ENCODE peak calls at places on chromosome 15, in seven cellular contexts. Y is DMS153; A is stimulated activated CD4-positive, alpha-beta T cell treated with anti-CD3 and anti-CD28 coated beads, Interleukin-4, amount 100 ng/mL, for 48 hours; U is hippocampal formation; N is naive B cell; D is NCI-H748 treated with DMSO at 0.1 percent for 48 hours; Q is NCI-H1105 treated with DMSO at 0.1 percent for 48 hours. E is an unnamed sample.

GRCh38 chr15:40310001-40310959 is 2.5 kb upstream of the PLCB2 start:
- DNase-seq in Y (peak; percentile 14), A (peak; percentile 54), U (no peak), N (peak; percentile 48), D (no peak), Q (peak; percentile 0), E (no peak)

GRCh38 chr15:47715856-47716445 is 1.4 kb upstream of the SEMA6D start:
- DNase-seq in Y (no peak), A (no peak), U (peak; percentile 62), N (no peak), D (no peak), Q (no peak), E (no peak)

GRCh38 chr15:67433495-67434099 is 87.3 kb upstream of the C15orf61 start:
- DNase-seq in Y (no peak), A (peak; percentile 5), U (peak; percentile 2), N (no peak), D (peak; percentile 4), Q (peak; percentile 36), E (no peak)

GRCh38 chr15:61415617-61416120 is 186.6 kb upstream of the RORA start:
- DNase-seq in Y (no peak), A (peak; percentile 0), U (no peak), N (no peak), D (no peak), Q (no peak), E (no peak)

GRCh38 chr15:77966540-77967290 is 110.8 kb downstream of the TBC1D2B start:
- DNase-seq in Y (peak; percentile 0), A (peak; percentile 29), U (peak; percentile 37), N (peak; percentile 52), D (no peak), Q (peak; percentile 26), E (peak; percentile 4)

GRCh38 chr15:97525809-97526208 is 434.7 kb upstream of the ARRDC4 start:
- DNase-seq in Y (no peak), A (no peak), U (no peak), N (no peak), D (no peak), Q (no peak), E (no peak)

GRCh38 chr15:72474466-72474911 is 359 bp downstream of the ARIH1 start:
- DNase-seq in Y (no peak), A (no peak), U (no peak), N (no peak), D (no peak), Q (peak; percentile 42), E (no peak)

GRCh38 chr15:63715818-63716217 is 117.9 kb downstream of the HERC1 start:
- DNase-seq in Y (no peak), A (no peak), U (no peak), N (no peak), D (no peak), Q (no peak), E (no peak)

GRCh38 chr15:90610220-90610619 is 80.5 kb downstream of the CRTC3 start:
- DNase-seq in Y (no peak), A (no peak), U (no peak), N (no peak), D (no peak), Q (no peak), E (no peak)

GRCh38 chr15:90828111-90828510 is 40.3 kb upstream of the FURIN start:
- DNase-seq in Y (no peak), A (no peak), U (no peak), N (no peak), D (no peak), Q (no peak), E (no peak)

GRCh38 chr15:25892126-25892525 is 29.0 kb upstream of the ATP10A start:
- DNase-seq in Y (no peak), A (no peak), U (no peak), N (no peak), D (no peak), Q (no peak), E (no peak)

GRCh38 chr15:76932090-76932966 is 779 bp downstream of the RCN2 start:
- DNase-seq in Y (no peak), A (no peak), U (no peak), N (no peak), D (no peak), Q (no peak), E (no peak)

GRCh38 chr15:25905140-25905539 is 42.0 kb upstream of the ATP10A start:
- DNase-seq in Y (no peak), A (peak; percentile 36), U (no peak), N (no peak), D (no peak), Q (no peak), E (no peak)

GRCh38 chr15:31437686-31438085 is 111.1 kb downstream of the KLF13 start:
- DNase-seq in Y (no peak), A (peak; percentile 71), U (no peak), N (peak; percentile 33), D (no peak), Q (no peak), E (no peak)

GRCh38 chr15:25805006-25805405 is 58.1 kb downstream of the ATP10A start:
- DNase-seq in Y (no peak), A (no peak), U (no peak), N (no peak), D (no peak), Q (no peak), E (no peak)

GRCh38 chr15:100878130-100878529 is 1.5 kb upstream of the ALDH1A3 start:
- DNase-seq in Y (no peak), A (no peak), U (no peak), N (no peak), D (no peak), Q (no peak), E (no peak)

GRCh38 chr15:52133510-52134220 is 21.1 kb upstream of the BCL2L10 start:
- DNase-seq in Y (no peak), A (no peak), U (no peak), N (no peak), D (no peak), Q (no peak), E (no peak)

GRCh38 chr15:70154440-70155347 is 57.0 kb upstream of the TLE3 start:
- DNase-seq in Y (no peak), A (no peak), U (no peak), N (no peak), D (no peak), Q (no peak), E (no peak)

GRCh38 chr15:63371297-63371918 is 10.2 kb downstream of the CA12 start:
- DNase-seq in Y (no peak), A (no peak), U (no peak), N (no peak), D (no peak), Q (no peak), E (no peak)

GRCh38 chr15:57519806-57520205 is 71.9 kb upstream of the MYZAP start:
- DNase-seq in Y (no peak), A (no peak), U (no peak), N (no peak), D (no peak), Q (no peak), E (no peak)

GRCh38 chr15:68303134-68303533 is 25.6 kb downstream of the FEM1B start:
- DNase-seq in Y (no peak), A (no peak), U (no peak), N (no peak), D (no peak), Q (no peak), E (no peak)